ENCODE peak calls at places on chromosomes 1 and 21, in ten cellular contexts. J, D, O, T, I, Z, Y, E, M and H are unnamed samples.

GRCh38 chr1:167454304-167454928 is 63.9 kb downstream of the CD247 start:
- DNase-seq in J (no peak), D (peak; percentile 9), O (peak; percentile 15), T (no peak), I (no peak), Z (no peak), Y (no peak), E (no peak), M (no peak), H (no peak)

GRCh38 chr1:114282751-114283403 is 129.2 kb upstream of the SYT6 start:
- DNase-seq in J (peak; percentile 94), D (peak; percentile 74), O (peak; percentile 94), T (peak; percentile 77), I (peak; percentile 81), Z (peak; percentile 85), Y (peak; percentile 82), E (peak; percentile 90), M (peak; percentile 84), H (peak; percentile 96)

GRCh38 chr1:25064465-25065238 is 134.6 kb upstream of the RUNX3 start:
- DNase-seq in J (no peak), D (no peak), O (no peak), T (no peak), I (no peak), Z (no peak), Y (no peak), E (no peak), M (no peak), H (no peak)

GRCh38 chr1:183480971-183481431 is 8.7 kb downstream of the SMG7 start:
- DNase-seq in J (no peak), D (peak; percentile 51), O (no peak), T (no peak), I (no peak), Z (no peak), Y (peak; percentile 82), E (peak; percentile 12), M (no peak), H (peak; percentile 24)

GRCh38 chr1:193083365-193084088 is 21.7 kb downstream of the GLRX2 start:
- DNase-seq in J (no peak), D (no peak), O (no peak), T (no peak), I (no peak), Z (no peak), Y (no peak), E (no peak), M (no peak), H (no peak)

GRCh38 chr1:24018611-24019580 is 38.8 kb upstream of the SRSF10 start:
- DNase-seq in J (peak; percentile 99), D (peak; percentile 100), O (peak; percentile 99), T (peak; percentile 95), I (peak; percentile 99), Z (peak; percentile 79), Y (no peak), E (peak; percentile 100), M (peak; percentile 100), H (peak; percentile 84)

GRCh38 chr21:27132270-27132669 is 165.4 kb upstream of the ADAMTS5 start:
- DNase-seq in J (no peak), D (no peak), O (no peak), T (no peak), I (peak; percentile 49), Z (no peak), Y (no peak), E (peak; percentile 49), M (peak; percentile 26), H (no peak)

GRCh38 chr1:183723571-183723970 is 70.5 kb upstream of the APOBEC4 start:
- DNase-seq in J (no peak), D (no peak), O (no peak), T (no peak), I (no peak), Z (no peak), Y (no peak), E (no peak), M (no peak), H (no peak)

GRCh38 chr1:172400073-172400737 is 20.3 kb upstream of the C1orf105 start:
- DNase-seq in J (no peak), D (no peak), O (no peak), T (no peak), I (no peak), Z (no peak), Y (no peak), E (no peak), M (no peak), H (no peak)

GRCh38 chr1:172402878-172403573 is 17.5 kb upstream of the C1orf105 start:
- DNase-seq in J (no peak), D (no peak), O (no peak), T (peak; percentile 31), I (no peak), Z (no peak), Y (no peak), E (no peak), M (no peak), H (no peak)

GRCh38 chr1:172399369-172400072 is 21.0 kb upstream of the C1orf105 start:
- DNase-seq in J (peak; percentile 68), D (peak; percentile 89), O (peak; percentile 90), T (peak; percentile 32), I (peak; percentile 91), Z (peak; percentile 58), Y (peak; percentile 48), E (peak; percentile 93), M (peak; percentile 81), H (peak; percentile 88)

GRCh38 chr1:172398193-172398592 is 22.3 kb upstream of the C1orf105 start:
- DNase-seq in J (no peak), D (no peak), O (peak; percentile 76), T (no peak), I (no peak), Z (no peak), Y (no peak), E (peak; percentile 55), M (no peak), H (peak; percentile 23)

DNA sequence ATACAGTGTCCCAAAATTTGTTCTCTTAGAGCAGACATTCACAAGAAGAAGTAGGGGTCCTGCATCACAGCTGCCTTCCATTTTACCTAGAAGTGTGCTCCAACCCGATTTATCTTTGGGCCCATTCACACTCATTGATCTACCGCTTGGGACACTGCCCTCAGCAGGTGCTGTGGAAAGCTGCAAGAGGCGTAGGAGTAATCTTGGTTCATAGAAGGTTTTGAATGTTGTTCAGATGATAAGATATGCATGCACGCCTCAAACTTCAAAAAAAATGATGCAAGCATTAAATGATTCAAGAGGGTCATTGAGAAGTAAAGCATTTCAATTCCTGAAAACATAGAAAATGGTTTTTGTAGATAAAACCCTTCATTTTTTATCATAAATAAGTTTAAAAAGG is 18.6 kb upstream of the C1orf105 start:
- DNase-seq in J (no peak), D (no peak), O (no peak), T (no peak), I (no peak), Z (no peak), Y (peak; percentile 22), E (no peak), M (no peak), H (peak; percentile 41)
- TF ChIP-seq CTCF in J (no peak), D (peak; percentile 7), O (no peak), T (no peak), I (no peak), Z (peak; percentile 53), Y (peak; percentile 67), E (peak; percentile 39), M (no peak), H (peak; percentile 55)

GRCh38 chr1:204684206-204684536 is 1.4 kb downstream of the LRRN2 start:
- DNase-seq in J (no peak), D (no peak), O (no peak), T (no peak), I (no peak), Z (no peak), Y (no peak), E (no peak), M (no peak), H (no peak)

GRCh38 chr1:204688007-204688406 is 2.5 kb upstream of the LRRN2 start:
- DNase-seq in J (no peak), D (no peak), O (no peak), T (no peak), I (no peak), Z (no peak), Y (no peak), E (no peak), M (no peak), H (no peak)

GRCh38 chr1:204683284-204684205 is 2.0 kb downstream of the LRRN2 start:
- DNase-seq in J (no peak), D (no peak), O (peak; percentile 59), T (no peak), I (no peak), Z (no peak), Y (no peak), E (no peak), M (no peak), H (no peak)

GRCh38 chr1:204685236-204686006 is at the start of gene LRRN2:
- DNase-seq in J (no peak), D (no peak), O (peak; percentile 75), T (no peak), I (no peak), Z (no peak), Y (no peak), E (no peak), M (no peak), H (no peak)

DNA sequence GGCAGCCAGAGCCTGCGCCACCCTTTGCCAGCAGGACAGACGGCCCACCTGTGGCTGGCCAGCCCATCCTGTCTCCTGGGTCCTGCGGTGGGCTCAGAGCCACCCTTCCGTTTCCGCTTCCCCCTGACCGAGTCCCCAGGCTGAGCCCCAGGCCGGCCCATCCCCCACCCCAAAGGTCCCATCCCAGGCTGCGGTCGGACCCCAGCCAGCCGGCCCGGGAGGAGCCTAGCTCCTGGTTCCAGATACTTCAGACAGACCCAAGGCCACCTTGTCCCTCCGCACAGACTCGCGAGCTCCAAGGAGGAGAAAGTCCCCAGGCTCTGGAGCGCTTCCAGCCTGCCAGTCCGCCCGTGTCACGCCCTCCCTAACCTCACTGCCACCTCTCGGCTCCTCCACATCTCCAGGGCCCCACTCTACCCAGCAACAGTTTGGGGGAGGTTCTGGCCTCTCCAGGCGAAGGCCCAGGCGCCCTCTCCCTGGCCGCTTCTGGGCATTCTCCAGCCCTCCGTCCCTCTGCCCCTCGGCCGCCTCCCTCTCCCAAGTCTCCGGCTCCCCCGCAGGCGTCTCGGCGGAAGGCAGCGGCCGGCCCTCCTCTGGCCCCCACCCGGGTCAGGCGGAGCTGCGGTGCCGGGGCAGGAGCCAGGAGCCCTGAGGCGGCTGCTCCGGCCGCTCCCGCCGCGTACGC is 845 bp downstream of the LRRN2 start:
- DNase-seq in J (no peak), D (no peak), O (peak; percentile 68), T (peak; percentile 27), I (no peak), Z (no peak), Y (no peak), E (no peak), M (no peak), H (no peak)
- H3K4me3 ChIP-seq in J (no peak overlapping the region), D (no peak overlapping the region), O (peak overlapping the region; percentile 81), T (peak overlapping the region; percentile 12), I (no peak overlapping the region), Z (peak overlapping the region; percentile 53), Y (no peak overlapping the region), E (no peak overlapping the region), M (peak overlapping the region; percentile 22), H (peak overlapping the region; percentile 21)

GRCh38 chr21:16406355-16406754 is 676.6 kb downstream of the USP25 start:
- DNase-seq in J (no peak), D (no peak), O (no peak), T (no peak), I (no peak), Z (no peak), Y (no peak), E (no peak), M (no peak), H (no peak)

GRCh38 chr21:16408280-16408669 is 678.5 kb downstream of the USP25 start:
- DNase-seq in J (no peak), D (no peak), O (no peak), T (no peak), I (no peak), Z (no peak), Y (no peak), E (no peak), M (no peak), H (peak; percentile 5)

GRCh38 chr21:16402752-16403151 is 673.0 kb downstream of the USP25 start:
- DNase-seq in J (no peak), D (peak; percentile 55), O (no peak), T (no peak), I (no peak), Z (no peak), Y (no peak), E (no peak), M (no peak), H (no peak)

GRCh38 chr21:16409341-16409740 is 679.6 kb downstream of the USP25 start:
- DNase-seq in J (no peak), D (no peak), O (no peak), T (no peak), I (no peak), Z (no peak), Y (no peak), E (no peak), M (no peak), H (no peak)

DNA sequence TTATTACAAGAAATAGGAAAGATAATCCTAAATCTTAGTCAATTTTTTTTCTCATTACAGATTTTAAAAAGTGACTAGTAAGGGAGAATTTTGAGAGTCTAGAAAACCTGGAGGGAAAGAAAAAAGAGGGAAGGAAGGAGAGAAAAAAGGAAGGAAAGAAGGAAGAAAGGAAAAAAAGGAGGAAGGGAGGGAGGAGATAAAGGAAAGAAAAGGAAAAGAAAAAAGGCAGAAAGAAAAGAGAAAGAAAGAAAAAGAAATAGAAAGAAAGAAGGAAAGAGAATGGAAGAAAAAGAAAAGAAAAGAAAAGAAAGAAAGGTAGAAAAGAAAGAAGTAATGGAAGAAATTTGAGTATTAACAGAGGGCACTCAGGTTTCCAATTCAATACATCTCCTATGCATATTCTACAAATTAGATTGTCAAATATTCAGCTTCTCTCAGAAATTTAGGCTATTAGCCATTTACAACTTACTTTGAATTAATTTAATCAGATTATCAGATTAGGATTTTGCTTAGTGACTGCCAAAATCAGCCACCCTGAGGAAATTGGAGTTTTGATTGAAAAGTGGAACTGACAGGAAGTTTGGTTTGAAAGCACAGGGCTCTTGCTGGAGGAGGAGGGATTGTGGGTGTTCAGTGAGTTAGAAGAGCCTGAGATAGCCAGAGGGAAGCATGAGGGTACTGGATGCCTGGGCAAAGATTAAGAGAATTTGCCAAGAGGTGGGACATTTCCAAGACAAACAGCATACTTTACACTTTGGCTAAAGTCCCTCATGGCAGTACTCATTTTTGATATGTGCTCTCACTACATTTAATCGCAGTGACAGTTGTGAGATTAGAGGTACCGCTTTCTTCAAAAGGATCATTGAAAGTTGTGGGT is 677.9 kb downstream of the USP25 start:
- DNase-seq in J (no peak), D (peak; percentile 36), O (no peak), T (no peak), I (peak; percentile 6), Z (no peak), Y (no peak), E (no peak), M (no peak), H (peak; percentile 23)
- TF ChIP-seq CTCF in J (no peak), D (no peak), O (no peak), T (no peak), I (no peak), Z (no peak), Y (no peak), E (no peak), M (no peak), H (no peak)

DNA sequence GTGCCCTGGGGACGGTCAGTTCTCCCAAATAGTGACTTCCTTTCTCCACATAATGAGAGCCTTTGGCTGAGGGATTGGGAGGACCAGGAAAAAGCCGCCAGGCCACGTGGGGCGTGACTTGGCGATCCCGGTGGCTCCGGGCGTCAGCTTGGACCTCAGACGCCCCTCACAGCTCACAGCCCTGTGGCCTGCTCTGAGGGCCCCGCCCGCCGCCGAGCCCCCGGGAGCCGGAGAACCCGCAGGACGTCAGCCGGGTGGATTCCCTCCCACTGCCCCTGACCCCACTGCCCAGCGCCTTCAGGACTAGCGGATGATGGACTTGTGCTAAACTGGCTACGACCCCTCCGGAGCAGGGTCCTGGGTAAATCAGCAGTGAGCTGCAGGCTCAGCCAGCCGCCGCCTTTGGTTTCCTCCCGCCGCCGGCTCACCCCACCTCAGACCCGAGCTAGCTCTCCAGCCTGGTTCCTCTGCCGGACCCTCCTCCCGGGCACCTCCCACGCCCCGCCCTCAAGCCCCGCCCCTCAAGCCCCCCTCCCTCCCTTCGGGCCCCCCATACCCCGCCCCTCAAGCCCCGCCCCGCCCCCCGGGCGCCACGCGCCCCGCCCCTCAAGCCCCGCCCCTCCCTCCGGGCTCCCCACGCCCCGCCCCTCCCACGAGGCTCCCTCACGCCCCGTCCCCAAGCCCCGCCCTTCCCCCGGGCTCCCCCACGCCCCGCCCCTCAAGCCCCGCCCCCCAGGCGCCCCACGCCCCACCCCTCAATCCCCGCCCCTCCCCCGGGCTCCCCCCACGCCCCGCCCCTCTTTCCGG is 10.0 kb upstream of the FAAP20 start:
- DNase-seq in J (no peak), D (peak; percentile 70), O (peak; percentile 94), T (peak; percentile 88), I (peak; percentile 64), Z (no peak), Y (no peak), E (peak; percentile 63), M (no peak), H (no peak)
- H3K4me3 ChIP-seq in J (peak overlapping the region; percentile 10), D (peak overlapping the region; percentile 16), O (peak overlapping the region; percentile 62), T (peak overlapping the region; percentile 21), I (peak overlapping the region; percentile 53), Z (peak overlapping the region; percentile 32), Y (peak overlapping the region; percentile 50), E (peak overlapping the region; percentile 56), M (peak overlapping the region; percentile 38), H (peak overlapping the region; percentile 40)